ENCODE peak calls at places on chromosomes 7 and 10, in seven cellular contexts. K, L, J, I, W, D and X are unnamed samples.

GRCh38 chr7:1397491-1398327 is 61.6 kb downstream of the MICALL2 start:
- DNase-seq in K (peak; percentile 8), L (no peak), W (peak; percentile 64), J (no peak), D (no peak), I (no peak), X (no peak)

GRCh38 chr10:31242902-31243301 is 76.1 kb upstream of the ZEB1 start:
- DNase-seq in L (no peak), J (no peak), K (peak; percentile 89), I (no peak), W (peak; percentile 79), D (no peak), X (no peak)

GRCh38 chr10:97222346-97222961 is 36.7 kb upstream of the SLIT1 start:
- DNase-seq in W (no peak), J (peak; percentile 59), L (no peak), D (no peak), K (no peak), I (no peak), X (no peak)

GRCh38 chr7:132773527-132773956 is 197.3 kb upstream of the PLXNA4 start:
- DNase-seq in K (peak; percentile 38), I (no peak), D (no peak), L (no peak), J (no peak), W (peak; percentile 76), X (no peak)

GRCh38 chr10:580796-581195 is 108.7 kb downstream of the DIP2C start:
- DNase-seq in D (no peak), I (no peak), J (no peak), W (peak; percentile 67), K (peak; percentile 41), L (no peak), X (no peak)

GRCh38 chr10:97333601-97334369 is 744 bp downstream of the FRAT2 start:
- DNase-seq in D (peak; percentile 43), K (no peak), L (peak; percentile 61), W (peak; percentile 47), J (no peak), I (peak; percentile 5), X (no peak)

GRCh38 chr10:103598654-103599115 is 105.2 kb downstream of the NEURL1 start:
- DNase-seq in D (peak; percentile 55), I (no peak), L (no peak), W (peak; percentile 79), K (no peak), J (peak; percentile 74), X (no peak)

GRCh38 chr7:104065491-104065890 is 76.0 kb upstream of the RELN start:
- DNase-seq in W (no peak), L (no peak), K (no peak), I (no peak), J (no peak), D (no peak), X (no peak)

GRCh38 chr10:1737222-1738061 is at the start of gene ADARB2:
- DNase-seq in W (no peak), K (no peak), L (peak; percentile 26), D (no peak), I (no peak), J (peak; percentile 21), X (peak; percentile 78)

GRCh38 chr7:74653686-74654181 is 3.8 kb upstream of the GTF2I start:
- DNase-seq in K (no peak), D (no peak), J (no peak), W (no peak), I (no peak), L (no peak), X (no peak)

GRCh38 chr7:75740846-75741497 is 2.2 kb upstream of the HIP1 start:
- DNase-seq in W (no peak), K (no peak), L (peak; percentile 52), I (no peak), J (no peak), D (peak; percentile 84), X (no peak)

GRCh38 chr10:111299037-111299436 is 222.2 kb downstream of the ADRA2A start:
- DNase-seq in D (no peak), W (no peak), K (no peak), L (no peak), I (no peak), J (no peak), X (no peak)

GRCh38 chr7:17651926-17652385 is 288.3 kb downstream of the SNX13 start:
- DNase-seq in D (no peak), I (no peak), W (peak; percentile 64), J (no peak), L (no peak), K (peak; percentile 86), X (no peak)

GRCh38 chr10:6130851-6131470 is 42.1 kb downstream of the RBM17 start:
- DNase-seq in J (no peak), I (no peak), D (no peak), K (no peak), L (no peak), W (no peak), X (no peak)

GRCh38 chr10:129800-130199 is 5.5 kb upstream of the ZMYND11 start:
- DNase-seq in J (no peak), D (no peak), I (no peak), L (no peak), W (no peak), K (no peak), X (no peak)

GRCh38 chr10:121708921-121709625 is 110.8 kb upstream of the FGFR2 start:
- DNase-seq in K (no peak), I (no peak), J (peak; percentile 16), D (no peak), W (no peak), L (no peak), X (no peak)
- TF ChIP-seq CTCF in K (no peak), I (no peak), J (no peak), D (no peak), W (no peak), L (no peak), X (peak; percentile 51)

GRCh38 chr10:11112718-11113117 is 95.0 kb downstream of the CELF2 start:
- DNase-seq in L (no peak), J (no peak), I (no peak), W (peak; percentile 6), D (no peak), K (no peak), X (no peak)

GRCh38 chr10:11114251-11114650 is 96.6 kb downstream of the CELF2 start:
- DNase-seq in D (no peak), J (no peak), W (no peak), L (no peak), I (no peak), K (no peak), X (no peak)

GRCh38 chr10:11110499-11110898 is 92.8 kb downstream of the CELF2 start:
- DNase-seq in K (no peak), L (no peak), W (no peak), I (no peak), D (no peak), J (no peak), X (no peak)

GRCh38 chr10:11115337-11115736 is 97.7 kb downstream of the CELF2 start:
- DNase-seq in L (no peak), W (no peak), K (no peak), D (no peak), I (no peak), J (no peak), X (no peak)

DNA sequence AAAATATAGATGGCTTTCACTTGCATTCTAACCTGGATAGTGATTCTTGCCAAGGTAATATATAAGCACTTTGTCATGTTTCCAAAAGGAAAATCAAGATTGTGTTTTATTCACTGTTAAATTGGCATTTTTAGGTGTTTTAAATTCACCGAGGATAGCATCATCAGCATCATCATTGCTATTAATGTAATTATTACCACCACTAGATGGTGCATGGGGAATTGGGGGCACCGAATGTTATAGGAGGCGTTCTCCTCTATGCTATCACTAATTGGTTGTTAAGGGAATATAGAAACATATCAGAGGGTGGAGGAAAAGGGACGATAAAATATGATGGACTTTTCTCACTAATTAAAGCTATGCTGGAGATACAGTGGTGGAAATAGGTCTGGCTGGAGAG is 95.5 kb downstream of the CELF2 start:
- DNase-seq in J (no peak), I (no peak), D (peak; percentile 38), K (no peak), L (no peak), W (no peak), X (no peak)
- TF ChIP-seq CTCF in J (no peak), I (peak; percentile 77), D (peak; percentile 83), K (no peak), L (no peak), W (peak; percentile 28), X (peak; percentile 50)

GRCh38 chr7:44064791-44065430 is 456 bp downstream of the PGAM2 start:
- DNase-seq in L (no peak), K (no peak), J (peak; percentile 24), D (no peak), W (no peak), I (no peak), X (no peak)

GRCh38 chr7:44062903-44063295 is 2.5 kb downstream of the PGAM2 start:
- DNase-seq in L (no peak), W (no peak), J (no peak), I (no peak), K (no peak), D (no peak), X (no peak)

GRCh38 chr7:44062180-44062902 is 3.0 kb downstream of the PGAM2 start:
- DNase-seq in L (no peak), I (no peak), K (no peak), W (no peak), J (no peak), D (no peak), X (no peak)

GRCh38 chr7:44063894-44064651 is 1.3 kb downstream of the PGAM2 start:
- DNase-seq in L (no peak), D (no peak), J (no peak), I (no peak), K (no peak), W (no peak), X (no peak)

DNA sequence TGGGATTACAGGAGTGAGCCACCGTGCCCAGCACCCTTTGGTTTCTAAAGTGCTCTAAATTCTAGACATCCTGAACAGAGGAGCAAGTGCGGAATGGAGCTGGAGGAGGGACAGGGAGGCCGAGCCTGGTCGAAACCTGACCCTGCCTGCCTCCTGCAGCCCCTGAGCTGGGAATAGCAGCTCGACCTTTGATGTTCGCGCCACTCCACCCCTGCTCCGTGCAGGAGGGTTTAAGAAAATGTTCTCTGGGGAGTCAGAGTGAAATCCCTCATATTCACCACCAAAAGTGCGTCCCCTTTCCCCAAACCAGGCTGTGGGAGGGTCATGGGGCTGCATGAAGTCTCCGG is 1.8 kb downstream of the PGAM2 start:
- DNase-seq in J (no peak), L (no peak), W (no peak), D (no peak), I (no peak), K (no peak), X (no peak)
- TF ChIP-seq CTCF in J (no peak), L (no peak), W (no peak), D (no peak), I (no peak), K (no peak), X (no peak)

DNA sequence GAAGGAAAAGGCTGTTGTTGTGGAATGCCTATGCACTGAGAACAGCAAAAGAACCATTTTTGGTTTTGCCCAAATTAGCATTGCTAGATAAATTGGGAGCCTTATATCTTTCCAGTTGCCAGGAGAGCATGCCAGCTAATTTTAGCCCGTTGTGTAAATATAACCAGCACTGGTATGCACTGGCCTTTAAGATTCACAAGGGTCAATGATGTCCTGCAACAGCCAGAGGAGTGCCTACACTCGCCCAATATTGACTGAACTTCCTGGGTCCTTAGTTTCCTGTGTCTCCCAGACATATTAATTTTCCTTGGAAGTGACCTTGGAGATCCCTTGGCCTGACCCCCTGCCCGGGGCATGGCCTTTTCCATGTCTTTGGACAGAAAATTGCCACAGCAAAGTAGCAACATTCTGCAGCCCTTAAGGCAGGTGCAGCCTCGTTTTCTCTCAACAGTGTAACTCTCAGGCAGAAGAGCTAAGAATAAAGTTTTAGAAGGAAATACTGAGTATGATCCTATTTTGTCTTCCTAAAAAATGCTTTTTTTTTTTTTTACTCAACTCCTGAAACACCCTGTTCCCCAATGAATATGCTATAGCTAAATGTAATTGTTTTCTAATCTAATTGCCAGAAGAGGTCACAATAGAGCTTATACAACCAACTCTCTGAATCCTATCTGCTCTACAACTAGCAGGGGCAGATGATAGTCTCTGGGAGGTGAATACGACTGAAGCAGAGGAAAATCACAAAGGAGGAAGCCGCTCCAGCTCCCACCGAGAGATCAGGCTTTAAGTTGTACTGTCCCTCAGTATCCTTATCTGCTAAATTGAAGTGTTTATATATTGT is 131.9 kb upstream of the PCGF5 start:
- DNase-seq in K (no peak), J (no peak), W (peak; percentile 29), I (no peak), L (no peak), D (peak; percentile 37), X (no peak)
- TF ChIP-seq CTCF in K (peak; percentile 12), J (no peak), W (peak; percentile 37), I (peak; percentile 49), L (no peak), D (peak; percentile 65), X (no peak)